ENCODE peak calls at places on chromosomes 11 and 22, in nine cellular contexts. E is endothelial cell of umbilical vein, Z is kidney epithelial cell, D is GM23338, J is fibroblast of lung, I is OCI-LY7, T is HCT116, H is IMR-90, Q is bronchial epithelial cell. L is an unnamed sample. For H3K36me3, the result is how much of the 10 kb centered on the place peaks cover.

GRCh38 chr11:86636275-86636674 is 36.1 kb downstream of the ME3 start:
- DNase-seq in E (no peak), T (no peak), Q (no peak), H (peak), J (no peak), D (no peak), Z (peak), I (no peak), L (no peak)

GRCh38 chr11:116202922-116203321 is 569.9 kb downstream of the BUD13 start:
- DNase-seq in I (no peak), D (no peak), H (no peak), J (no peak), Z (no peak), T (no peak), E (no peak), Q (no peak), L (no peak)

GRCh38 chr11:27950339-27950738 is 157.6 kb downstream of the KIF18A start:
- DNase-seq in I (no peak), Q (no peak), H (no peak), E (no peak), D (peak), T (no peak), J (no peak), Z (no peak), L (no peak)

GRCh38 chr11:86938900-86939880 is 16.0 kb downstream of the FZD4 start:
- DNase-seq in J (peak), E (peak), T (peak), Z (no peak), I (peak), D (peak), Q (peak), H (peak), L (no peak)

GRCh38 chr11:16788141-16789060 is 50.0 kb downstream of the C11orf58 start:
- DNase-seq in D (peak), E (peak), J (peak), Q (peak), T (peak), I (peak), Z (peak), H (peak), L (peak)

GRCh38 chr11:46295312-46295995 is 18.0 kb downstream of the CREB3L1 start:
- DNase-seq in H (peak), T (no peak), Q (peak), E (peak), Z (no peak), J (peak), D (peak), I (peak), L (peak)

GRCh38 chr22:28986366-28986765 is 75.3 kb downstream of the C22orf31 start:
- DNase-seq in I (no peak), D (no peak), Z (no peak), J (peak), H (no peak), T (no peak), Q (no peak), E (no peak), L (peak)

GRCh38 chr11:75869661-75870455 is 54.8 kb downstream of the UVRAG start:
- DNase-seq in T (no peak), J (no peak), D (no peak), I (no peak), H (no peak), E (peak), Q (no peak), Z (no peak), L (no peak)

GRCh38 chr11:86116386-86116726 is 47.5 kb upstream of the PICALM start:
- DNase-seq in E (no peak), T (no peak), Z (peak), Q (peak), I (no peak), J (peak), H (peak), D (no peak), L (peak)

DNA sequence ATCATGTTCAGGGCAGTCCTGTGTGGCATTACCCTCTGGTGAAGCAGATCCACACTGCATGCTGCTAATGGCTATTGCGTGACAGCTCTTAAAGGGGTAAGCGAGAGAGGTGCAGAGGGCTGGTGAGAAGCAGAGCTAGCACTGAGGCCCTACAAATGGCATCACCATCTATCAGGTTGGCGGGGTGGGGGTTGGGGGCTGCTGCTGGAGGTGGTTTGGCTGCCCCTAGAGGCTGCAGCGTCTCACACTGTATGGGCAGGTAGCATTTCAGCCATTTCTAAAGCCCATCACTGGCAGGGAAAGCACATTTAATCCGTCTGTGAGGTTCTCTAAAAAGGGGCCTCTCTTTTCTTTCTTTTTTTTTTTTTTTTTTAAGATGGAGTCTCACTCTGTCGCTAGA is 16.8 kb upstream of the TMA7B start:
- DNase-seq in E (no peak), Z (no peak), H (no peak), I (peak), D (peak), T (no peak), J (no peak), Q (no peak), L (no peak)
- TF ChIP-seq CTCF in E (no peak), Z (no peak), H (no peak), I (peak), D (peak), T (no peak), J (no peak), Q (no peak), L (peak)

DNA sequence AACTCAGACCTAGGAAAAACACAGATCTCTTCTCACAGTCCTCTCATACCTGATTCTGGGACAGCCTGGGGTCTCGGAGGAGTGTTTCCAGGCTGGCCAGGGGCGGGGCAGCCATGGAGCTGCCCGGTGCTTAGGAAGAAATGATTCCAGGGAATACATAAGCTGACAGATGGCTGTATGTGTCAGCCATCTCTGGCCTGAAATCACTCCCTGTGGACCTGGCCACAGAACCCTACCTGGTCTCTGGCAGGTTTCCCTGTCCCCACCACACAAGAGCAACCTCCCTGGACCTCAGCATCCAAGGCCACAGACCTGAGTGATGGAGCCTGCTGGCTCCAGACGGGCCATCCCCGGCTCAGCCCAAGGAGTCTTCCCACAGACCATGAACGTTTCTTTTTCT is 10.0 kb downstream of the GGA1 start:
- DNase-seq in Q (no peak), J (no peak), D (no peak), Z (no peak), I (no peak), H (no peak), T (no peak), E (no peak), L (no peak)
- H3K36me3 ChIP-seq in Q (under half), J (under half), D (under half), Z (under half), I (half or more), H (under half), T (under half), E (under half), L (under half)

GRCh38 chr11:93659841-93660240 is 1.6 kb upstream of the CEP295 start:
- DNase-seq in D (no peak), J (no peak), I (no peak), T (no peak), E (no peak), H (peak), Q (peak), Z (no peak), L (no peak)
- TF ChIP-seq CTCF in D (no peak), J (no peak), I (no peak), T (no peak), E (no peak), H (no peak), Q (no peak), Z (no peak), L (no peak)

DNA sequence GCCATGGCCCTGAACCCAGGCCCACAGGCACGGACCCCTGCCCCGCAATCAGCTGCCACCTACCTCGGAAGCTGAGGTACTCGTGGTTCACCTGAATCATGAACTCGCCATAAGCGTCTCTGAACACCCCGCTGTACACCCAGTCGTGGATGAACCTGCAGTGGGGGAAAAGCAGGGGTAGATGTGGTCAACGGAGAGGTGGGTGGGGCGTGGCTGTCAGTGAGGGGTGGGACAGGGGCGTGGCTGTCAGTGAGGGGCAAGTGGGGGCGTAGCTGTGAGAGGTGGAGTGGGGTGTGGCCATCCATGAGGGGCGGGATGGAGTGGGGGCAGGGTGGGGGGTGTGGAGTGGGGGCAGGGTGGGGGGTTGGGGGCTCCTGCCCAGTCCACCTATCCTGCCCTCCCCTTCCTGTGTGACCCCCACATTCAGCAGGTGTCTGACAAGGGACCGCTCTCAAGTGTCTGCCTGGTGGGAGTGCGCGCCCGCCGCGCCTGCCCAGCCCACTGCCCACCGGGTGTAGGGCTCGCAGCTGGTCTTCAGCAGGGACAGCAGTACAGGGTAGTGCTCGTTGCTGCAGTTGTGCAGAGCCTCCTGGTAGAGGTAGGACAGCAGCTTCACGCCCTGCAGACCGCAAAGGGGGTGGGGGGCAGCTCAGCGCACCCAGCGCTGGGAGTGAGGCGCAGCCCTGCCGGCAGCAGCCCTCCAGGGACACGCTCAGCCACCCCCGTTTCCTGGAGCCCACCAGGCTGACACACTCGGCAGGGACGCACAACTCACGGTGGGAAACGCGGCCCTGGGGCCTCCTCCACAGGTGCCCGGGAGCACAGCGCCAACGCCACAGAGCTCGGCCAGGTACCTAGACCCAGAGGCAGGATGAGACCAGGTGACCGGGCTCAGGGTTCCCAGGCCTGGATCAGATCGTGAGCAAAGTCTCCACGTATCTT is 18.3 kb downstream of the TUBGCP6 start:
- DNase-seq in D (no peak), H (no peak), T (no peak), J (no peak), E (no peak), Q (no peak), I (no peak), Z (no peak), L (no peak)
- H3K36me3 ChIP-seq in D (under half), H (half or more), T (under half), J (under half), E (under half), Q (under half), I (half or more), Z (under half), L (under half)

DNA sequence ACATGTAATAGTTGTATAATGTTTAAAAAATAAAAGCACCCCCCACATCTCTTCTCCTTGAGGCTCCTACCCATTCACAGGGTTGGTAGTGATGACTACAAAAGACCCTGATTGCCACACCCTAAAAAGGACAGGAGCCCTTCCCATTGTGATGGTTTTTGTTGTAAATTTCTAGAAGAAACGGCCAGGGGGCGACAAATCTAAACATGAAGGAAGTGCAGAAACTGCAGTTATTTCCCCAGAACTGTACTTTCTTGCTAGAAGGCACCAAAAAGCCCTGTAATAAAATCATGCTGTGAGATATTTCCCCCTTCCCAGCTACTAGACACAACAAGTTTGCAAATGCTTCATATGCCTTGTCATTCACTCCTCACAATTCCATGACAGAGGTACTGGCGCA is 10.8 kb downstream of the PRR5L start:
- DNase-seq in J (peak), H (no peak), E (no peak), Z (no peak), Q (peak), I (no peak), T (peak), D (peak), L (no peak)
- TF ChIP-seq CTCF in J (peak), H (no peak), E (peak), Z (peak), Q (peak), I (peak), T (peak), D (peak), L (peak)